ENCODE peak calls at places on chromosomes 13 and 19, in four cellular contexts. One of them, this sample, is unnamed.

GRCh38 chr13:70253834-70254233 is 145.6 kb upstream of the KLHL1 start:
- DNase-seq in stomach: no peak
- DNase-seq in HL-60: no peak
- DNase-seq in transverse colon: no peak
- DNase-seq in this sample: no peak

GRCh38 chr19:7986321-7987083 is 18.9 kb downstream of the ELAVL1 start:
- DNase-seq in stomach: no peak
- DNase-seq in HL-60: no peak
- DNase-seq in transverse colon: no peak
- DNase-seq in this sample: no peak

GRCh38 chr19:47231215-47232054 is 436 bp upstream of the BBC3 start:
- DNase-seq in stomach: peak; percentile 93
- DNase-seq in HL-60: peak; percentile 58
- DNase-seq in transverse colon: peak; percentile 94
- DNase-seq in this sample: peak; percentile 83

GRCh38 chr13:30968734-30969335 is 36.4 kb downstream of the TEX26 start:
- DNase-seq in stomach: no peak
- DNase-seq in HL-60: no peak
- DNase-seq in transverse colon: no peak
- DNase-seq in this sample: no peak

GRCh38 chr19:38952395-38953165 is 21.8 kb downstream of the MRPS12 start:
- DNase-seq in stomach: peak; percentile 39
- DNase-seq in HL-60: peak; percentile 62
- DNase-seq in transverse colon: peak; percentile 26
- DNase-seq in this sample: no peak

GRCh38 chr19:48635263-48635965 is 1.8 kb downstream of the DBP start:
- DNase-seq in stomach: peak; percentile 75
- DNase-seq in HL-60: peak; percentile 58
- DNase-seq in transverse colon: peak; percentile 82
- DNase-seq in this sample: no peak

GRCh38 chr13:99228737-99229691 is 28.4 kb downstream of the UBAC2 start:
- DNase-seq in stomach: no peak
- DNase-seq in HL-60: peak; percentile 33
- DNase-seq in transverse colon: no peak
- DNase-seq in this sample: no peak

GRCh38 chr13:81927347-81927746 is 1586.4 kb upstream of the SPRY2 start:
- DNase-seq in stomach: no peak
- DNase-seq in HL-60: no peak
- DNase-seq in transverse colon: no peak
- DNase-seq in this sample: no peak

GRCh38 chr13:108922108-108922507 is 292.7 kb downstream of the MYO16 start:
- DNase-seq in stomach: peak; percentile 36
- DNase-seq in HL-60: no peak
- DNase-seq in transverse colon: no peak
- DNase-seq in this sample: no peak

GRCh38 chr19:14159059-14159458 is 22.7 kb upstream of the ASF1B start:
- DNase-seq in stomach: no peak
- DNase-seq in HL-60: no peak
- DNase-seq in transverse colon: no peak
- DNase-seq in this sample: no peak

GRCh38 chr19:31254611-31255010 is 94.6 kb downstream of the TSHZ3 start:
- DNase-seq in stomach: no peak
- DNase-seq in HL-60: no peak
- DNase-seq in transverse colon: no peak
- DNase-seq in this sample: no peak

GRCh38 chr13:87128006-87128405 is 543.2 kb upstream of the SLITRK5 start:
- DNase-seq in stomach: no peak
- DNase-seq in HL-60: no peak
- DNase-seq in transverse colon: no peak
- DNase-seq in this sample: no peak

GRCh38 chr19:2652504-2653099 is 49.9 kb downstream of the GNG7 start:
- DNase-seq in stomach: no peak
- DNase-seq in HL-60: no peak
- DNase-seq in transverse colon: no peak
- DNase-seq in this sample: no peak
- H3K27me3 ChIP-seq in stomach: peaks cover 8% of the 10 kb centered on the region
- H3K27me3 ChIP-seq in HL-60: no peaks in the 10 kb centered on the region
- H3K27me3 ChIP-seq in transverse colon: no peaks in the 10 kb centered on the region
- H3K27me3 ChIP-seq in this sample: no peaks in the 10 kb centered on the region

DNA sequence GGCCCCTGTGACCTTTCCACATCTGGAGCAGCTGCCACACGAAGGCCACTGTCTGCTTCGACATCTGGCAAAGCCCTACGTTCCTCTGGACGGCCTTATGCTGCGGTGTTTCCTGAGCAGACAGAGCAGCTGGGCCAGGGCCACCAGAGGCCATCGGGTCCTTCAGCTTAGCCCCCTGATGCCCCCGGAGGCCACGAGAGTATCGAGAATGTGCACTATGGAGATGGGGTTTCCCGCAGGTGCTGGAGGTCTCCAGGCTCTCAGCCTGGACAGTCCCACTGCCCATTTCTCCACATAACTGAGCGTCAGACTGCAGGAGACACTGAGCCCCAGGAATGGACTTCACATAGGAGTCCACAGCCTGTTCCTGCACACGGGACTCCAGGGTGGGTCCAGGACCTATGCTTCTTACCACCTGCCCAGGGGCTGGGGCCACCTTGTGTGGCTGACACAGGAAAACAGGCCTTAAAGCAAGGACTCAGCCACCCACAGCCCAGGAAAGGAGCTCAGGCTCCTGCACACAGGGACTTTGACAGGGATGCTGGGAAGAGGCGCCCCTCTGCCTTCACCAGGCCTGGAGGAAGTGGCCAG is 80.7 kb downstream of the SLC7A1 start:
- DNase-seq in stomach: no peak
- DNase-seq in HL-60: no peak
- DNase-seq in transverse colon: no peak
- DNase-seq in this sample: no peak
- TF ChIP-seq POLR2AphosphoS5 in stomach: no peak
- TF ChIP-seq POLR2AphosphoS5 in HL-60: no peak
- TF ChIP-seq POLR2AphosphoS5 in transverse colon: no peak
- TF ChIP-seq POLR2AphosphoS5 in this sample: no peak

GRCh38 chr13:76975863-76976262 is 16.0 kb upstream of the CLN5 start:
- DNase-seq in stomach: no peak
- DNase-seq in HL-60: no peak
- DNase-seq in transverse colon: no peak
- DNase-seq in this sample: no peak
- H3K27me3 ChIP-seq in stomach: peaks cover 16% of the 10 kb centered on the region
- H3K27me3 ChIP-seq in HL-60: peaks cover 19% of the 10 kb centered on the region
- H3K27me3 ChIP-seq in transverse colon: peaks cover 24% of the 10 kb centered on the region
- H3K27me3 ChIP-seq in this sample: no peaks in the 10 kb centered on the region

GRCh38 chr19:3977242-3978143 is 6.6 kb upstream of the DAPK3 start:
- DNase-seq in stomach: no peak
- DNase-seq in HL-60: no peak
- DNase-seq in transverse colon: no peak
- DNase-seq in this sample: peak; percentile 23
- TF ChIP-seq POLR2AphosphoS5 in stomach: peak; percentile 3
- TF ChIP-seq POLR2AphosphoS5 in HL-60: peak; percentile 12
- TF ChIP-seq POLR2AphosphoS5 in transverse colon: no peak
- TF ChIP-seq POLR2AphosphoS5 in this sample: no peak

GRCh38 chr13:96075953-96076543 is 13.9 kb upstream of the HS6ST3 start:
- DNase-seq in stomach: no peak
- DNase-seq in HL-60: no peak
- DNase-seq in transverse colon: no peak
- DNase-seq in this sample: no peak
- H3K27me3 ChIP-seq in stomach: no peaks in the 10 kb centered on the region
- H3K27me3 ChIP-seq in HL-60: peaks cover 16% of the 10 kb centered on the region
- H3K27me3 ChIP-seq in transverse colon: no peaks in the 10 kb centered on the region
- H3K27me3 ChIP-seq in this sample: peaks cover 17% of the 10 kb centered on the region

This sample was measured in breast epithelium.